ENCODE peak calls at places on chromosome 19, in five cellular contexts. J is K562, K is HFF-Myc, N is AG09309, F is astrocyte of the cerebellum. E is an unnamed sample.

GRCh38 chr19:58328999-58329398 is 2.2 kb downstream of the ZSCAN22 start:
- DNase-seq in N (no peak), J (peak), K (no peak), F (no peak), E (peak)

GRCh38 chr19:38736036-38736412 is 8.2 kb downstream of the CAPN12 start:
- DNase-seq in K (no peak), N (no peak), J (peak), F (no peak), E (no peak)

GRCh38 chr19:52170863-52171320 is 529 bp downstream of the ZNF836 start:
- DNase-seq in J (no peak), N (no peak), F (no peak), K (no peak), E (peak)

GRCh38 chr19:51060973-51061372 is 3.9 kb downstream of the KLK13 start:
- DNase-seq in N (no peak), J (no peak), K (no peak), F (no peak), E (no peak)

GRCh38 chr19:48421548-48421947 is 24.2 kb upstream of the GRWD1 start:
- DNase-seq in N (no peak), J (no peak), K (no peak), F (no peak), E (no peak)

GRCh38 chr19:54248016-54248601 is 5.5 kb upstream of the LILRA6 start:
- DNase-seq in K (no peak), N (no peak), J (no peak), F (no peak), E (peak)

GRCh38 chr19:38649305-38650179 is 2.1 kb downstream of the ACTN4 start:
- DNase-seq in J (no peak), K (no peak), F (no peak), N (no peak), E (no peak)

GRCh38 chr19:1168877-1169791 is 4.9 kb downstream of the SBNO2 start:
- DNase-seq in F (no peak), J (no peak), K (no peak), N (no peak), E (no peak)

GRCh38 chr19:10149427-10149826 is 29.7 kb upstream of the EIF3G start:
- DNase-seq in N (no peak), K (no peak), F (no peak), J (no peak), E (no peak)

GRCh38 chr19:38676023-38676877 is 28.8 kb downstream of the ACTN4 start:
- DNase-seq in K (no peak), J (peak), N (no peak), F (no peak), E (peak)

GRCh38 chr19:10102787-10103236 is 334 bp upstream of the ANGPTL6 start:
- DNase-seq in K (no peak), N (no peak), F (no peak), J (peak), E (peak)

GRCh38 chr19:41540041-41540695 is 35.8 kb upstream of the CEACAM21 start:
- DNase-seq in J (no peak), K (no peak), F (no peak), N (no peak), E (no peak)

GRCh38 chr19:49776371-49776764 is 9.6 kb downstream of the AP2A1 start:
- DNase-seq in F (no peak), K (no peak), N (no peak), J (no peak), E (no peak)

GRCh38 chr19:40809358-40810086 is 10.5 kb downstream of the EGLN2 start:
- DNase-seq in K (no peak), J (no peak), F (no peak), N (no peak), E (no peak)

GRCh38 chr19:4061683-4062575 is 4.8 kb downstream of the ZBTB7A start:
- DNase-seq in K (no peak), N (no peak), J (no peak), F (no peak), E (no peak)

GRCh38 chr19:33487901-33488817 is 33.4 kb downstream of the PEPD start:
- DNase-seq in J (no peak), N (no peak), K (no peak), F (no peak), E (peak)

GRCh38 chr19:39845621-39846175 is 481 bp downstream of the FBL start:
- DNase-seq in K (no peak), N (no peak), J (peak), F (no peak), E (peak)

GRCh38 chr19:7489609-7490044 is 792 bp upstream of the PEX11G start:
- DNase-seq in F (no peak), K (no peak), J (peak), N (no peak), E (no peak)

GRCh38 chr19:54124393-54124792 is 8.8 kb downstream of the PRPF31 start:
- DNase-seq in F (no peak), J (no peak), N (no peak), K (no peak), E (no peak)

GRCh38 chr19:3700242-3701032 is at the start of gene PIP5K1C:
- DNase-seq in N (no peak), J (peak), K (no peak), F (peak), E (peak)

GRCh38 chr19:44111910-44112463 is 1.2 kb upstream of the ZNF225 start:
- DNase-seq in F (peak), J (peak), N (peak), K (peak), E (peak)

GRCh38 chr19:2533072-2533425 is 57.1 kb downstream of the GADD45B start:
- DNase-seq in N (no peak), K (no peak), J (no peak), F (no peak), E (no peak)

GRCh38 chr19:33905937-33906577 is 109.4 kb downstream of the KCTD15 start:
- DNase-seq in F (no peak), N (no peak), K (no peak), J (peak), E (no peak)

GRCh38 chr19:8486661-8487136 is 15.7 kb downstream of the PRAM1 start:
- DNase-seq in N (no peak), J (no peak), K (no peak), F (no peak), E (no peak)

GRCh38 chr19:1377176-1377964 is 6.3 kb upstream of the NDUFS7 start:
- DNase-seq in F (no peak), K (no peak), J (no peak), N (no peak), E (no peak)

GRCh38 chr19:41821003-41821735 is 23.3 kb downstream of the LYPD4 start:
- DNase-seq in F (no peak), J (peak), N (no peak), K (no peak), E (peak)

GRCh38 chr19:9018163-9018875 is 8.1 kb upstream of the MUC16 start:
- DNase-seq in N (no peak), F (no peak), K (no peak), J (no peak), E (no peak)

GRCh38 chr19:2266183-2266993 is 10.2 kb upstream of the JSRP1 start:
- DNase-seq in F (no peak), J (peak), K (no peak), N (no peak), E (peak)

GRCh38 chr19:51470966-51471365 is 7.4 kb upstream of the CEACAM18 start:
- DNase-seq in K (no peak), J (peak), F (no peak), N (no peak), E (peak)

GRCh38 chr19:1663854-1664253 is 11.4 kb upstream of the TCF3 start:
- DNase-seq in K (no peak), F (no peak), J (no peak), N (no peak), E (no peak)

GRCh38 chr19:48506138-48506733 is 5.4 kb downstream of the LMTK3 start:
- DNase-seq in K (no peak), N (peak), F (no peak), J (peak), E (peak)

GRCh38 chr19:14554382-14554812 is 17.5 kb downstream of the NDUFB7 start:
- DNase-seq in K (no peak), J (no peak), N (no peak), F (no peak), E (no peak)

GRCh38 chr19:32404213-32404938 is 1.2 kb upstream of the DPY19L3 start:
- DNase-seq in J (peak), K (no peak), N (no peak), F (no peak), E (peak)

GRCh38 chr19:5522106-5522505 is 45.6 kb downstream of the TINCR start:
- DNase-seq in J (no peak), N (no peak), K (no peak), F (no peak), E (no peak)

GRCh38 chr19:12788682-12789097 is 2.6 kb upstream of the JUNB start:
- DNase-seq in J (peak), F (no peak), K (no peak), N (no peak), E (peak)
- H3K4me3 ChIP-seq in J (peak), F (no peak), K (peak), N (peak), E (peak)

GRCh38 chr19:45779231-45780145 is 2.8 kb downstream of the DMPK start:
- DNase-seq in N (no peak), J (peak), F (no peak), K (no peak), E (peak)
- H3K4me3 ChIP-seq in N (no peak), J (peak), F (no peak), K (no peak), E (no peak)

GRCh38 chr19:35123573-35123972 is 8.0 kb downstream of the FXYD3 start:
- DNase-seq in J (no peak), N (no peak), F (no peak), K (no peak), E (no peak)

GRCh38 chr19:35124098-35125060 is 8.8 kb downstream of the FXYD3 start:
- DNase-seq in K (peak), N (peak), J (peak), F (peak), E (peak)

GRCh38 chr19:35120898-35121297 is 5.3 kb downstream of the FXYD3 start:
- DNase-seq in F (no peak), K (no peak), N (no peak), J (no peak), E (no peak)

GRCh38 chr19:35125270-35125717 is 9.6 kb downstream of the LGI4 start:
- DNase-seq in F (no peak), K (no peak), J (no peak), N (no peak), E (no peak)

DNA sequence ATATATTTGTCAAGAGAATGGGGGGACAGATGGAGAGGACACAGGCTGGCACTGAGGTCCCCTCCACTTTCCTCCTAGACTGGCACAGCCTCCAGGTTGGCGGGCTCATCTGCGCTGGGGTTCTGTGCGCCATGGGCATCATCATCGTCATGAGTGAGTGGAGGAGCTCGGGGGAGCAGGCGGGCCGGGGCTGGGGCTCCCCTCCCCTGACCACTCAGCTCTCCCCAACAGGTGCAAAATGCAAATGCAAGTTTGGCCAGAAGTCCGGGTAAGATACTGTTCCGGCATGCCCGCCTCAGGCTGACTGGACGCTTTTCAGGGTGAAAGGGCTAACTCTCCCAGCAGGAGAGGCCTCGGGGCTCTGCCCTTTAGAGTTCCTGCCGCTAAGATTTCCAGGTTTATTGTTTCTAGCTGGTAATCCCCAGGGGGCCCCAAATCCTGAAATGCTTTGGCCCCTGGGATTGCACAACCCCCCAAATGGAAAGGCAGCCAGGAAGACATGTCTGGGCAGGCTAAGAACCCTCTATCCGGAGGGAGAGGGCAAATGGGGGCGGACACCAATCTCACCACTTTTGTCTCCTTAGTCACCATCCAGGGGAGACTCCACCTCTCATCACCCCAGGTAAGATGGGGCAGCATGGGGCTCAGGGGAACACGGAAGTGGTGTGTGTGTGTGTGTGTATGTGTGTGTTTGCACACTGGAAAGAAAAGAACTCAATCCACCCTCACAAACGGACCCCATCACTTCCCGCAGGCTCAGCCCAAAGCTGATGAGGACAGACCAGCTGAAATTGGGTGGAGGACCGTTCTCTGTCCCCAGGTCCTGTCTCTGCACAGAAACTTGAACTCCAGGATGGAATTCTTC is 7.3 kb downstream of the FXYD3 start:
- DNase-seq in K (no peak), N (no peak), F (no peak), J (no peak), E (no peak)
- H3K4me3 ChIP-seq in K (no peak), N (no peak), F (no peak), J (no peak), E (no peak)

GRCh38 chr19:56839665-56840451 is 668 bp downstream of the PEG3 start:
- DNase-seq in F (peak), J (no peak), K (no peak), N (no peak), E (no peak)
- H3K4me3 ChIP-seq in F (peak), J (no peak), K (no peak), N (no peak), E (no peak)

GRCh38 chr19:45403781-45404556 is 900 bp downstream of the PPP1R13L start:
- DNase-seq in J (peak), F (no peak), K (no peak), N (no peak), E (peak)

GRCh38 chr19:45404557-45405434 is at the start of gene PPP1R13L:
- DNase-seq in J (peak), N (no peak), F (peak), K (no peak), E (peak)

GRCh38 chr19:45401815-45402468 is 2.9 kb downstream of the PPP1R13L start:
- DNase-seq in K (no peak), N (no peak), J (no peak), F (no peak), E (no peak)

GRCh38 chr19:45403272-45403671 is 1.6 kb downstream of the PPP1R13L start:
- DNase-seq in J (no peak), F (no peak), K (no peak), N (no peak), E (no peak)

GRCh38 chr19:45402469-45403070 is 2.3 kb downstream of the PPP1R13L start:
- DNase-seq in N (no peak), K (no peak), J (peak), F (no peak), E (peak)
- H3K4me3 ChIP-seq in N (no peak), K (no peak), J (peak), F (no peak), E (no peak)

DNA sequence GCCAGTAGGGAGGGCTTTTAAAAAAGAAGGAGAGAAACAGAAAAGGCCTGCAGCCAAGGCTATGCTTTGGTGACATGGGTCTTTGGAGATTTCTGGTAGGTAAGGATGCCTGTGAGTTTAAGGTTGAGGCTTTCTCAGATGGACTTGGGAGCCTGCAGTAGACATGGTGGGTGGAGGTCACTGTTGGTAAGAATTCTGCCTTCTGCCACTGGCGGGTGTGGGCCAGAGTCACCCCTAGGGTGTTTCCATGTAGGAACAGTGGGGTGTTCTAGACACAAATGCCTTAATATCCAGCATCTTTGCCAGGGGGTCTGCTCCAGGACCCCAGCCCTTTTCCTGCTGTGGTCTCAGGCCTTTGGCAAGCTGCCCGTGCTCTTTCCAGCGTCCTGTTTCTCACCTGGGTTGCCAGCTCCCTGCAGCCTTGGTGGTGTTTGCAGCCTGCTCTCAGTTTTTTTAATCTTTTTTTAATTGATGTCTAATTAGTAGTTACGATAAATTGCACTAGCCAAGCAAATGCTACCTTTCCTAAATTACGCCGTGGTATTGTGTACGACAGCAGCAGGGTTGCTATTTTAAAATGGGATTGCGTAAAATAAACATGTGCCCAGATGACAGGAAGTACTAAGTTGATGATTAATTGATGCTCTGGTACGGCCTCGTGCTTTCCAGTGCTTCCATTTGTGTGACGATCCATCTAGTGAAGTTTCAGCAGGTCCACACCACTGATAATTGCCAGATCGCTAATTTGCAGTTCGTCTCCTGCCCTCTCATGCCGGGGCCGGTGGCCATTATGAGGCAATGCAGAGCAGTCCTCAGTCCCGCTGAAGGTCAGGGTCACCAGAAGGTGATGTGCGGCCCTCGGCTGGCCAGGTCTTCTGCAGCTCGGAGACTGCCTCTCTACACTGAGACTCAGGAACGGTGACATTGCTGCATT is 35.3 kb upstream of the NPAS1 start:
- DNase-seq in N (peak), F (no peak), K (peak), J (no peak), E (peak)
- H3K4me3 ChIP-seq in N (no peak), F (no peak), K (no peak), J (no peak), E (no peak)

GRCh38 chr19:18160792-18161690 is 8.1 kb downstream of the PIK3R2 start:
- DNase-seq in J (peak), F (no peak), N (no peak), K (no peak), E (peak)
- H3K4me3 ChIP-seq in J (peak), F (peak), N (no peak), K (peak), E (no peak)

E was measured in NB4.